ENCODE peak calls at places on chromosomes 6 and 20, in five cellular contexts. One of them, this sample, is unnamed.

GRCh38 chr6:131950767-131951575 is at the start of gene CCN2:
- DNase-seq in body of pancreas: peak
- DNase-seq in cardiac muscle cell: peak
- DNase-seq in activated CD4-positive, alpha-beta T cell treated with anti-CD3 and anti-CD28 coated beads, Interleukin-2, amount 10 ng/mL, durations not matched to agents 7 days and 5 days: no peak
- DNase-seq in CD8-positive, alpha-beta T cell: no peak
- DNase-seq in this sample: no peak

GRCh38 chr6:112665114-112665513 is 318.0 kb downstream of the RFPL4B start:
- DNase-seq in CD8-positive, alpha-beta T cell: no peak
- DNase-seq in body of pancreas: no peak
- DNase-seq in cardiac muscle cell: peak
- DNase-seq in activated CD4-positive, alpha-beta T cell treated with anti-CD3 and anti-CD28 coated beads, Interleukin-2, amount 10 ng/mL, durations not matched to agents 7 days and 5 days: no peak
- DNase-seq in this sample: no peak

GRCh38 chr6:26215200-26216014 is 128.2 kb downstream of the HFE start:
- DNase-seq in body of pancreas: no peak
- DNase-seq in activated CD4-positive, alpha-beta T cell treated with anti-CD3 and anti-CD28 coated beads, Interleukin-2, amount 10 ng/mL, durations not matched to agents 7 days and 5 days: peak
- DNase-seq in CD8-positive, alpha-beta T cell: no peak
- DNase-seq in cardiac muscle cell: peak
- DNase-seq in this sample: peak

GRCh38 chr6:1724124-1724523 is 114.4 kb downstream of the FOXC1 start:
- DNase-seq in CD8-positive, alpha-beta T cell: no peak
- DNase-seq in activated CD4-positive, alpha-beta T cell treated with anti-CD3 and anti-CD28 coated beads, Interleukin-2, amount 10 ng/mL, durations not matched to agents 7 days and 5 days: no peak
- DNase-seq in cardiac muscle cell: no peak
- DNase-seq in body of pancreas: no peak
- DNase-seq in this sample: no peak

GRCh38 chr6:133609404-133610270 is 279.3 kb upstream of the TCF21 start:
- DNase-seq in cardiac muscle cell: peak
- DNase-seq in body of pancreas: no peak
- DNase-seq in CD8-positive, alpha-beta T cell: no peak
- DNase-seq in activated CD4-positive, alpha-beta T cell treated with anti-CD3 and anti-CD28 coated beads, Interleukin-2, amount 10 ng/mL, durations not matched to agents 7 days and 5 days: no peak
- DNase-seq in this sample: no peak

GRCh38 chr6:35757461-35758123 is 18.8 kb upstream of the CLPSL2 start:
- DNase-seq in cardiac muscle cell: peak
- DNase-seq in body of pancreas: no peak
- DNase-seq in CD8-positive, alpha-beta T cell: no peak
- DNase-seq in activated CD4-positive, alpha-beta T cell treated with anti-CD3 and anti-CD28 coated beads, Interleukin-2, amount 10 ng/mL, durations not matched to agents 7 days and 5 days: no peak
- DNase-seq in this sample: no peak

GRCh38 chr20:50317644-50318043 is 127.0 kb downstream of the CEBPB start:
- DNase-seq in cardiac muscle cell: no peak
- DNase-seq in body of pancreas: no peak
- DNase-seq in CD8-positive, alpha-beta T cell: no peak
- DNase-seq in activated CD4-positive, alpha-beta T cell treated with anti-CD3 and anti-CD28 coated beads, Interleukin-2, amount 10 ng/mL, durations not matched to agents 7 days and 5 days: no peak
- DNase-seq in this sample: no peak

GRCh38 chr6:12717356-12717755 is 789 bp downstream of the PHACTR1 start:
- DNase-seq in activated CD4-positive, alpha-beta T cell treated with anti-CD3 and anti-CD28 coated beads, Interleukin-2, amount 10 ng/mL, durations not matched to agents 7 days and 5 days: no peak
- DNase-seq in body of pancreas: no peak
- DNase-seq in CD8-positive, alpha-beta T cell: no peak
- DNase-seq in cardiac muscle cell: no peak
- DNase-seq in this sample: no peak

GRCh38 chr6:125611573-125612399 is 137.6 kb upstream of the HEY2 start:
- DNase-seq in CD8-positive, alpha-beta T cell: no peak
- DNase-seq in body of pancreas: peak
- DNase-seq in cardiac muscle cell: peak
- DNase-seq in activated CD4-positive, alpha-beta T cell treated with anti-CD3 and anti-CD28 coated beads, Interleukin-2, amount 10 ng/mL, durations not matched to agents 7 days and 5 days: no peak
- DNase-seq in this sample: no peak

GRCh38 chr20:24633521-24633920 is 164.1 kb downstream of the SYNDIG1 start:
- DNase-seq in activated CD4-positive, alpha-beta T cell treated with anti-CD3 and anti-CD28 coated beads, Interleukin-2, amount 10 ng/mL, durations not matched to agents 7 days and 5 days: no peak
- DNase-seq in cardiac muscle cell: no peak
- DNase-seq in body of pancreas: no peak
- DNase-seq in CD8-positive, alpha-beta T cell: no peak
- DNase-seq in this sample: no peak

GRCh38 chr6:130560231-130560630 is 194.4 kb downstream of the TMEM200A start:
- DNase-seq in activated CD4-positive, alpha-beta T cell treated with anti-CD3 and anti-CD28 coated beads, Interleukin-2, amount 10 ng/mL, durations not matched to agents 7 days and 5 days: no peak
- DNase-seq in CD8-positive, alpha-beta T cell: no peak
- DNase-seq in body of pancreas: no peak
- DNase-seq in cardiac muscle cell: no peak
- DNase-seq in this sample: no peak

GRCh38 chr6:130933712-130934200 is 106.5 kb downstream of the SMLR1 start:
- DNase-seq in body of pancreas: no peak
- DNase-seq in CD8-positive, alpha-beta T cell: no peak
- DNase-seq in cardiac muscle cell: peak
- DNase-seq in activated CD4-positive, alpha-beta T cell treated with anti-CD3 and anti-CD28 coated beads, Interleukin-2, amount 10 ng/mL, durations not matched to agents 7 days and 5 days: no peak
- DNase-seq in this sample: no peak

GRCh38 chr6:147108256-147108910 is 95.8 kb upstream of the STXBP5 start:
- DNase-seq in cardiac muscle cell: no peak
- DNase-seq in body of pancreas: no peak
- DNase-seq in activated CD4-positive, alpha-beta T cell treated with anti-CD3 and anti-CD28 coated beads, Interleukin-2, amount 10 ng/mL, durations not matched to agents 7 days and 5 days: no peak
- DNase-seq in CD8-positive, alpha-beta T cell: no peak
- DNase-seq in this sample: no peak

GRCh38 chr6:169619650-169620049 is 82.2 kb downstream of the WDR27 start:
- DNase-seq in cardiac muscle cell: peak
- DNase-seq in CD8-positive, alpha-beta T cell: no peak
- DNase-seq in activated CD4-positive, alpha-beta T cell treated with anti-CD3 and anti-CD28 coated beads, Interleukin-2, amount 10 ng/mL, durations not matched to agents 7 days and 5 days: no peak
- DNase-seq in body of pancreas: no peak
- DNase-seq in this sample: no peak

GRCh38 chr6:15260099-15260821 is 14.4 kb downstream of the JARID2 start:
- DNase-seq in CD8-positive, alpha-beta T cell: no peak
- DNase-seq in activated CD4-positive, alpha-beta T cell treated with anti-CD3 and anti-CD28 coated beads, Interleukin-2, amount 10 ng/mL, durations not matched to agents 7 days and 5 days: no peak
- DNase-seq in body of pancreas: no peak
- DNase-seq in cardiac muscle cell: peak
- DNase-seq in this sample: no peak

GRCh38 chr6:134472661-134473060 is 154.7 kb upstream of the SGK1 start:
- DNase-seq in cardiac muscle cell: no peak
- DNase-seq in body of pancreas: peak
- DNase-seq in CD8-positive, alpha-beta T cell: no peak
- DNase-seq in activated CD4-positive, alpha-beta T cell treated with anti-CD3 and anti-CD28 coated beads, Interleukin-2, amount 10 ng/mL, durations not matched to agents 7 days and 5 days: no peak
- DNase-seq in this sample: no peak

GRCh38 chr6:139483082-139483481 is 108.6 kb upstream of the CITED2 start:
- DNase-seq in cardiac muscle cell: no peak
- DNase-seq in body of pancreas: no peak
- DNase-seq in CD8-positive, alpha-beta T cell: no peak
- DNase-seq in activated CD4-positive, alpha-beta T cell treated with anti-CD3 and anti-CD28 coated beads, Interleukin-2, amount 10 ng/mL, durations not matched to agents 7 days and 5 days: no peak
- DNase-seq in this sample: no peak

GRCh38 chr6:131980791-131981623 is 29.8 kb upstream of the CCN2 start:
- DNase-seq in CD8-positive, alpha-beta T cell: no peak
- DNase-seq in body of pancreas: no peak
- DNase-seq in activated CD4-positive, alpha-beta T cell treated with anti-CD3 and anti-CD28 coated beads, Interleukin-2, amount 10 ng/mL, durations not matched to agents 7 days and 5 days: no peak
- DNase-seq in cardiac muscle cell: peak
- DNase-seq in this sample: no peak

GRCh38 chr6:76792394-76792793 is 670.9 kb downstream of the HTR1B start:
- DNase-seq in body of pancreas: no peak
- DNase-seq in CD8-positive, alpha-beta T cell: no peak
- DNase-seq in cardiac muscle cell: peak
- DNase-seq in activated CD4-positive, alpha-beta T cell treated with anti-CD3 and anti-CD28 coated beads, Interleukin-2, amount 10 ng/mL, durations not matched to agents 7 days and 5 days: no peak
- DNase-seq in this sample: no peak

GRCh38 chr6:159973951-159974350 is 5.1 kb downstream of the IGF2R start:
- DNase-seq in CD8-positive, alpha-beta T cell: no peak
- DNase-seq in activated CD4-positive, alpha-beta T cell treated with anti-CD3 and anti-CD28 coated beads, Interleukin-2, amount 10 ng/mL, durations not matched to agents 7 days and 5 days: no peak
- DNase-seq in cardiac muscle cell: peak
- DNase-seq in body of pancreas: no peak
- DNase-seq in this sample: no peak

GRCh38 chr6:30612687-30613248 is 4.3 kb downstream of the PPP1R10 start:
- DNase-seq in activated CD4-positive, alpha-beta T cell treated with anti-CD3 and anti-CD28 coated beads, Interleukin-2, amount 10 ng/mL, durations not matched to agents 7 days and 5 days: no peak
- DNase-seq in body of pancreas: no peak
- DNase-seq in CD8-positive, alpha-beta T cell: no peak
- DNase-seq in cardiac muscle cell: peak
- DNase-seq in this sample: no peak

GRCh38 chr6:108133594-108134179 is 32.1 kb upstream of the NR2E1 start:
- DNase-seq in activated CD4-positive, alpha-beta T cell treated with anti-CD3 and anti-CD28 coated beads, Interleukin-2, amount 10 ng/mL, durations not matched to agents 7 days and 5 days: no peak
- DNase-seq in body of pancreas: peak
- DNase-seq in cardiac muscle cell: peak
- DNase-seq in CD8-positive, alpha-beta T cell: no peak
- DNase-seq in this sample: no peak

GRCh38 chr6:158797331-158798202 is 21.6 kb downstream of the EZR start:
- DNase-seq in activated CD4-positive, alpha-beta T cell treated with anti-CD3 and anti-CD28 coated beads, Interleukin-2, amount 10 ng/mL, durations not matched to agents 7 days and 5 days: no peak
- DNase-seq in body of pancreas: peak
- DNase-seq in CD8-positive, alpha-beta T cell: no peak
- DNase-seq in cardiac muscle cell: peak
- DNase-seq in this sample: no peak

GRCh38 chr6:132198040-132198439 is 203.2 kb downstream of the MOXD1 start:
- DNase-seq in cardiac muscle cell: no peak
- DNase-seq in body of pancreas: no peak
- DNase-seq in CD8-positive, alpha-beta T cell: no peak
- DNase-seq in activated CD4-positive, alpha-beta T cell treated with anti-CD3 and anti-CD28 coated beads, Interleukin-2, amount 10 ng/mL, durations not matched to agents 7 days and 5 days: no peak
- DNase-seq in this sample: no peak

GRCh38 chr20:7272512-7272911 is 505.0 kb downstream of the BMP2 start:
- DNase-seq in body of pancreas: no peak
- DNase-seq in cardiac muscle cell: no peak
- DNase-seq in activated CD4-positive, alpha-beta T cell treated with anti-CD3 and anti-CD28 coated beads, Interleukin-2, amount 10 ng/mL, durations not matched to agents 7 days and 5 days: no peak
- DNase-seq in CD8-positive, alpha-beta T cell: no peak
- DNase-seq in this sample: no peak

GRCh38 chr6:22928775-22929174 is 359.4 kb downstream of the HDGFL1 start:
- DNase-seq in activated CD4-positive, alpha-beta T cell treated with anti-CD3 and anti-CD28 coated beads, Interleukin-2, amount 10 ng/mL, durations not matched to agents 7 days and 5 days: no peak
- DNase-seq in body of pancreas: no peak
- DNase-seq in CD8-positive, alpha-beta T cell: no peak
- DNase-seq in cardiac muscle cell: no peak
- DNase-seq in this sample: no peak

GRCh38 chr6:166490671-166491500 is 95.6 kb downstream of the RAMACL start:
- DNase-seq in activated CD4-positive, alpha-beta T cell treated with anti-CD3 and anti-CD28 coated beads, Interleukin-2, amount 10 ng/mL, durations not matched to agents 7 days and 5 days: no peak
- DNase-seq in CD8-positive, alpha-beta T cell: no peak
- DNase-seq in cardiac muscle cell: peak
- DNase-seq in body of pancreas: no peak
- DNase-seq in this sample: no peak